ENCODE peak calls at places on chromosomes 5 and 9, in four cellular contexts. I is endothelial cell of umbilical vein, B is HCT116, D is cardiac muscle cell. F is an unnamed sample. For H3K27me3, the result is how much of the 10 kb centered on the place peaks cover.

GRCh38 chr9:84711936-84712335 is 42.4 kb downstream of the NTRK2 start:
- DNase-seq in B (no peak), I (no peak), D (no peak), F (no peak)

GRCh38 chr5:15008476-15008875 is 136.9 kb upstream of the ANKH start:
- DNase-seq in I (peak), B (peak), D (no peak), F (no peak)

GRCh38 chr9:108639736-108640135 is 216.1 kb downstream of the ACTL7B start:
- DNase-seq in I (no peak), B (no peak), D (no peak), F (no peak)

GRCh38 chr5:95617057-95617456 is 2.8 kb upstream of the GPR150 start:
- DNase-seq in I (peak), D (no peak), B (no peak), F (no peak)

GRCh38 chr5:143102414-143102813 is 301.1 kb downstream of the NR3C1 start:
- DNase-seq in I (no peak), D (no peak), B (no peak), F (no peak)

GRCh38 chr5:65749221-65749844 is 27.3 kb downstream of the NLN start:
- DNase-seq in D (no peak), I (no peak), B (no peak), F (no peak)

GRCh38 chr9:123049589-123050222 is 16.2 kb downstream of the GPR21 start:
- DNase-seq in B (no peak), D (no peak), I (peak), F (no peak)

GRCh38 chr9:116062206-116062550 is 91.4 kb upstream of the PAPPA start:
- DNase-seq in B (no peak), D (no peak), I (no peak), F (no peak)

GRCh38 chr5:175656966-175657365 is 905 bp upstream of the HRH2 start:
- DNase-seq in D (no peak), B (no peak), I (no peak), F (no peak)

GRCh38 chr5:165014439-165014838 is 1509.0 kb downstream of the MAT2B start:
- DNase-seq in B (no peak), I (no peak), D (no peak), F (no peak)

GRCh38 chr9:4774209-4774608 is 18.5 kb upstream of the RCL1 start:
- DNase-seq in D (no peak), I (no peak), B (no peak), F (no peak)
- H3K4me3 ChIP-seq in D (no peak), I (no peak), B (no peak), F (no peak)

GRCh38 chr5:73222173-73222572 is 49.2 kb downstream of the TMEM174 start:
- DNase-seq in D (no peak), B (no peak), I (no peak), F (no peak)
- H3K27me3 ChIP-seq in D (half or more), B (under half), I (half or more), F (under half)

GRCh38 chr5:42719034-42719433 is 37.6 kb upstream of the CCDC152 start:
- DNase-seq in I (no peak), B (no peak), D (no peak), F (no peak)
- H3K4me3 ChIP-seq in I (no peak), B (no peak), D (no peak), F (no peak)

DNA sequence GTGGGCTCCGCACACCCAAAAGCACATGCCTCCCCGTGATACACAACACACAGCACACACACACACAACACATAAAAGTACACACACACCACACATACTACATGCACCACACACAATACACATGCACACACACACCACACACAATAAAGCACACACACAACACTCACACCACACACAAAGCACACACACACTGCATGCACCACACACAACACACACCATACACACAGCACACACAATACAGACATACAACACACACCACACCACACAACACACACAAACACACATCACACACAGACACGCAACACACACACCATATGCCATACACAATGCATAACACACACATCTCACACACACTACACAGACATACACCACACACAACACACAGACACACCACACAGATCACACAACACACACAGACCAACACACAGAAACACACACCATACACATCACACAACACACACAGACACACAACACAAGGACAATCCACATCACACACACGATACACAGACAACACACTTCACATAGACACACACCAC is 3.4 kb upstream of the CCDC187 start:
- DNase-seq in D (no peak), I (no peak), B (no peak), F (no peak)
- H3K27me3 ChIP-seq in D (under half), I (under half), B (under half), F (under half)

GRCh38 chr9:70042461-70043215 is 1.0 kb upstream of the MAMDC2 start:
- DNase-seq in I (no peak), D (no peak), B (no peak), F (no peak)
- H3K4me3 ChIP-seq in I (no peak), D (no peak), B (no peak), F (no peak)

F was measured in naive thymus-derived CD4-positive, alpha-beta T cell.